ENCODE peak calls at places on chromosomes 1 and 21, in four cellular contexts. O, B, C and L are unnamed samples.

GRCh38 chr1:159071970-159072582 is 4.5 kb downstream of the AIM2 start:
- DNase-seq in C (no peak), B (no peak), O (no peak), L (peak)

GRCh38 chr21:35249636-35250035 is 200.5 kb upstream of the RUNX1 start:
- DNase-seq in O (no peak), B (no peak), C (no peak), L (no peak)

GRCh38 chr1:157032303-157032702 is 13.2 kb downstream of the ARHGEF11 start:
- DNase-seq in O (no peak), B (no peak), C (no peak), L (no peak)

GRCh38 chr1:21816602-21817302 is 4.7 kb downstream of the LDLRAD2 start:
- DNase-seq in C (no peak), O (no peak), B (no peak), L (peak)

GRCh38 chr1:9651565-9652378 is at the start of gene PIK3CD:
- DNase-seq in C (peak), O (no peak), B (peak), L (no peak)

GRCh38 chr1:41498391-41498790 is 13.9 kb upstream of the EDN2 start:
- DNase-seq in B (no peak), C (no peak), O (no peak), L (no peak)

GRCh38 chr1:11380500-11380899 is 98.5 kb upstream of the DISP3 start:
- DNase-seq in O (no peak), C (no peak), B (no peak), L (no peak)

GRCh38 chr1:205229399-205229861 is 1.7 kb downstream of the TMCC2 start:
- DNase-seq in O (peak), B (no peak), C (no peak), L (peak)

GRCh38 chr1:221759436-221759835 is 17.5 kb upstream of the DUSP10 start:
- DNase-seq in O (no peak), C (no peak), B (no peak), L (peak)

GRCh38 chr1:43255438-43256210 is 14.2 kb upstream of the TMEM125 start:
- DNase-seq in O (no peak), B (no peak), C (peak), L (no peak)

GRCh38 chr1:71015745-71016144 is 31.9 kb downstream of the PTGER3 start:
- DNase-seq in C (no peak), B (no peak), O (no peak), L (no peak)

GRCh38 chr1:155005076-155005971 is 2.7 kb downstream of the ZBTB7B start:
- DNase-seq in B (peak), C (peak), O (peak), L (no peak)

GRCh38 chr1:32742956-32743355 is 40.4 kb upstream of the SYNC start:
- DNase-seq in C (no peak), B (no peak), O (no peak), L (no peak)

GRCh38 chr1:33972676-33973395 is 109.0 kb downstream of the HMGB4 start:
- DNase-seq in B (no peak), O (no peak), C (peak), L (no peak)

GRCh38 chr1:165883056-165883455 is 55.6 kb downstream of the UCK2 start:
- DNase-seq in O (no peak), B (no peak), C (no peak), L (no peak)

GRCh38 chr1:234102591-234102990 is 198.1 kb downstream of the SLC35F3 start:
- DNase-seq in C (no peak), O (no peak), B (no peak), L (no peak)

GRCh38 chr1:90850925-90851710 is 134.0 kb upstream of the BARHL2 start:
- DNase-seq in B (peak), C (peak), O (peak), L (peak)

GRCh38 chr1:236063919-236064673 is 794 bp downstream of the NID1 start:
- DNase-seq in B (peak), C (peak), O (peak), L (peak)

GRCh38 chr1:152786077-152786476 is at the start of gene LCE1E:
- DNase-seq in C (no peak), B (no peak), O (no peak), L (no peak)

GRCh38 chr1:35406103-35406502 is 137.6 kb downstream of the ZMYM4 start:
- DNase-seq in B (no peak), C (no peak), O (no peak), L (no peak)
- H3K27ac ChIP-seq in B (no peak), C (no peak), O (no peak), L (no peak)

GRCh38 chr1:212669600-212669999 is 30.0 kb downstream of the BATF3 start:
- DNase-seq in B (no peak), C (no peak), O (no peak), L (no peak)

GRCh38 chr1:212671342-212672031 is 28.2 kb downstream of the BATF3 start:
- DNase-seq in B (peak), O (no peak), C (peak), L (no peak)

GRCh38 chr1:212669102-212669501 is 30.5 kb downstream of the BATF3 start:
- DNase-seq in O (no peak), C (no peak), B (no peak), L (peak)

GRCh38 chr1:212670301-212670700 is 29.3 kb downstream of the BATF3 start:
- DNase-seq in B (no peak), C (no peak), O (no peak), L (no peak)

DNA sequence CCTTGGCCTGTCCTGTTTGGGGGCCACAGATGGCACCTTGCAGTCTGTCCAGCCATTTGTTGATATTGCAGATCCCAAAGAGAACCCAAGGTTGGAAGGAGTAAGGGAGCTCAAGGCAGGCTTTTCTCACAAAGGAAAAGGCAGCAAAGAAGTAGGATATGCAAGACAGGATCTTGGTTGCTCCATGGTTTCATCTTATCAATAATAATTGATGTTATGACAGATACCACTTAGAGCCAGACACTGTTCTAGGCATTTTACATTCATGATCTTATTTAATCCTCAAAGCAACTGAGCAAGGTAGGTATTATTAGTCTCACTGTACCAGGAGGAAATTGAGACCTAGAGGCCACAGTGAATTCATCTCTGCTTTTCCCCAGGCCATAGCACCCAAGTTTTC is 28.8 kb downstream of the BATF3 start:
- DNase-seq in C (no peak), B (no peak), O (no peak), L (no peak)
- H3K27ac ChIP-seq in C (no peak), B (no peak), O (no peak), L (no peak)

GRCh38 chr1:173525936-173526335 is 48.8 kb downstream of the PRDX6 start:
- DNase-seq in O (no peak), B (no peak), C (no peak), L (no peak)

GRCh38 chr1:173532237-173532636 is 55.1 kb downstream of the PRDX6 start:
- DNase-seq in O (no peak), C (no peak), B (no peak), L (no peak)

GRCh38 chr1:173527151-173527826 is 50.2 kb downstream of the PRDX6 start:
- DNase-seq in C (no peak), B (no peak), O (no peak), L (no peak)

GRCh38 chr1:173531069-173531693 is 54.0 kb downstream of the PRDX6 start:
- DNase-seq in B (no peak), O (no peak), C (no peak), L (no peak)

GRCh38 chr1:173529106-173529505 is 52.0 kb downstream of the PRDX6 start:
- DNase-seq in B (no peak), O (no peak), C (no peak), L (no peak)
- H3K27ac ChIP-seq in B (no peak), O (no peak), C (no peak), L (no peak)

GRCh38 chr21:46357335-46357604 is 33.3 kb downstream of the PCNT start:
- DNase-seq in B (no peak), C (no peak), O (no peak), L (no peak)
- H3K27ac ChIP-seq in B (no peak), C (no peak), O (no peak), L (no peak)

GRCh38 chr21:33071878-33072306 is 2.0 kb downstream of the OLIG1 start:
- DNase-seq in O (no peak), C (no peak), B (no peak), L (peak)
- H3K27ac ChIP-seq in O (no peak), C (no peak), B (no peak), L (no peak)

GRCh38 chr1:29256395-29256794 is 20.1 kb downstream of the PTPRU start:
- DNase-seq in O (no peak), C (no peak), B (no peak), L (no peak)
- H3K27ac ChIP-seq in O (no peak), C (no peak), B (no peak), L (no peak)

GRCh38 chr1:25018110-25018470 is 88.0 kb upstream of the RUNX3 start:
- DNase-seq in C (no peak), B (no peak), O (no peak), L (no peak)
- H3K27ac ChIP-seq in C (no peak), B (no peak), O (no peak), L (no peak)

GRCh38 chr21:41167348-41168342 is at the start of gene BACE2:
- DNase-seq in O (peak), B (peak), C (peak), L (peak)

GRCh38 chr21:41168391-41169257 is 664 bp downstream of the BACE2 start:
- DNase-seq in O (peak), B (peak), C (peak), L (peak)

GRCh38 chr21:41164981-41165650 is 2.8 kb upstream of the BACE2 start:
- DNase-seq in O (peak), B (no peak), C (no peak), L (peak)

GRCh38 chr21:41169258-41169576 is 1.3 kb downstream of the BACE2 start:
- DNase-seq in O (no peak), B (no peak), C (no peak), L (no peak)

DNA sequence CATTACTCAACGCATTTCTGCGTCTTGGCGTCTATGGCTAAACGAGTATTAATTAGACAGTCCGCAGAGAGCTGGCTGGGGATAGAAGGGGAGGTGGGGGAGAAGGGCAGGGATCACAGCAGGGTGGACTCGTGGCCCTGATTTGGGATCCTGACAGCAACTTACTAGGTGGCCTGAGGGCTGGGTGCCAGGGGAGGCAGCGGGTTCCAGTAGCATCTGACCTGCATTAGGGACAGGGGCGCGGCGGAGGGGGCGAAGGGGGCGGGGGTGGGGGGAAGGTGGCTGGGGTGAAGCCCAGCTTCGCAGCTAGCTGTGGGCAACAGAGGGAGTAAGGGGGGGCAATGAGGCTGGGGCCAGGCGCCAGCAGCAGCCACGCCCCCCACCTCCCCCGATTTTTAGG is 1.0 kb upstream of the BACE2 start:
- DNase-seq in O (peak), B (no peak), C (peak), L (no peak)
- H3K27ac ChIP-seq in O (peak), B (peak), C (peak), L (no peak)

GRCh38 chr1:47705517-47706130 is 267.8 kb downstream of the FOXD2 start:
- DNase-seq in B (no peak), C (no peak), O (no peak), L (no peak)

GRCh38 chr1:47701741-47702515 is 264.1 kb downstream of the FOXD2 start:
- DNase-seq in B (no peak), O (no peak), C (no peak), L (no peak)

GRCh38 chr1:47703981-47704596 is 266.2 kb downstream of the FOXD2 start:
- DNase-seq in C (no peak), O (no peak), B (no peak), L (peak)

GRCh38 chr1:47701283-47701682 is 263.4 kb downstream of the FOXD2 start:
- DNase-seq in C (no peak), B (no peak), O (no peak), L (no peak)

GRCh38 chr1:47703161-47703825 is 265.4 kb downstream of the FOXD2 start:
- DNase-seq in O (no peak), B (no peak), C (no peak), L (no peak)
- H3K27ac ChIP-seq in O (no peak), B (no peak), C (no peak), L (no peak)